ENCODE peak calls at places on chromosomes 13 and 19, in eight cellular contexts. W is T-helper 9 cell; M is ovary; Q is AG08396; V is central memory CD8-positive, alpha-beta T cell; Z is AML-193; T is NAMALWA; O is hippocampal formation. J is an unnamed sample.

GRCh38 chr13:23175920-23176319 is 4.9 kb upstream of the SGCG start:
- DNase-seq in W (no peak), M (no peak), Q (no peak), V (no peak), Z (peak), T (peak), O (no peak), J (no peak)

GRCh38 chr19:18290250-18291018 is 9.0 kb upstream of the JUND start:
- DNase-seq in W (peak), M (peak), Q (no peak), V (peak), Z (no peak), T (peak), O (no peak), J (peak)

GRCh38 chr13:23433171-23434153 is at the start of gene SACS:
- DNase-seq in W (no peak), M (no peak), Q (peak), V (no peak), Z (no peak), T (no peak), O (peak), J (no peak)

GRCh38 chr19:44549507-44549906 is 20.0 kb upstream of the CEACAM20 start:
- DNase-seq in W (no peak), M (no peak), Q (no peak), V (no peak), Z (no peak), T (no peak), O (no peak), J (no peak)

GRCh38 chr13:92461402-92461801 is 765.2 kb upstream of the GPC6 start:
- DNase-seq in W (no peak), M (no peak), Q (no peak), V (no peak), Z (no peak), T (no peak), O (no peak), J (no peak)

GRCh38 chr13:98879965-98880364 is 97.9 kb downstream of the DOCK9 start:
- DNase-seq in W (no peak), M (no peak), Q (no peak), V (no peak), Z (no peak), T (peak), O (no peak), J (no peak)

GRCh38 chr19:45472557-45473365 is 5.0 kb downstream of the FOSB start:
- DNase-seq in W (peak), M (peak), Q (no peak), V (peak), Z (no peak), T (peak), O (no peak), J (peak)

GRCh38 chr19:47372603-47373002 is 23.5 kb downstream of the DHX34 start:
- DNase-seq in W (no peak), M (no peak), Q (no peak), V (no peak), Z (no peak), T (no peak), O (no peak), J (no peak)

GRCh38 chr19:8336072-8336569 is 6.9 kb downstream of the KANK3 start:
- DNase-seq in W (no peak), M (no peak), Q (no peak), V (no peak), Z (no peak), T (no peak), O (no peak), J (no peak)

GRCh38 chr13:110409581-110409992 is 102.5 kb downstream of the COL4A2 start:
- DNase-seq in W (no peak), M (no peak), Q (no peak), V (no peak), Z (no peak), T (no peak), O (no peak), J (no peak)

GRCh38 chr19:18086590-18087138 is at the start of gene IL12RB1:
- DNase-seq in W (peak), M (no peak), Q (peak), V (peak), Z (no peak), T (peak), O (no peak), J (peak)

GRCh38 chr13:77980592-77980991 is 62.0 kb upstream of the EDNRB start:
- DNase-seq in W (no peak), M (no peak), Q (peak), V (no peak), Z (no peak), T (no peak), O (no peak), J (no peak)